ENCODE peak calls at places on chromosome 2, in four cellular contexts. P is astrocyte of the spinal cord; Z is CD4-positive, alpha-beta T cell; L is left ventricle myocardium inferior. H is an unnamed sample.

GRCh38 chr2:37585982-37586621 is 85.3 kb downstream of the CDC42EP3 start:
- DNase-seq in Z (peak), P (peak), L (no peak), H (peak)

GRCh38 chr2:55824554-55825096 is 99.0 kb downstream of the EFEMP1 start:
- DNase-seq in Z (no peak), L (no peak), P (no peak), H (no peak)

GRCh38 chr2:31523871-31524492 is 56.8 kb downstream of the SRD5A2 start:
- DNase-seq in P (peak), Z (peak), L (no peak), H (peak)

GRCh38 chr2:41998789-41999470 is 48.9 kb upstream of the PKDCC start:
- DNase-seq in L (peak), Z (no peak), P (no peak), H (no peak)

GRCh38 chr2:181063696-181064095 is 83.3 kb downstream of the UBE2E3 start:
- DNase-seq in P (no peak), L (no peak), Z (no peak), H (no peak)

GRCh38 chr2:235394278-235394828 is 99.5 kb upstream of the AGAP1 start:
- DNase-seq in Z (no peak), L (no peak), P (peak), H (no peak)

GRCh38 chr2:20525041-20526035 is 78.5 kb downstream of the RHOB start:
- DNase-seq in Z (no peak), L (no peak), P (peak), H (peak)

GRCh38 chr2:3160751-3161330 is 216.8 kb downstream of the EIPR1 start:
- DNase-seq in L (no peak), P (peak), Z (no peak), H (no peak)

GRCh38 chr2:190578158-190579057 is 43.9 kb upstream of the NEMP2 start:
- DNase-seq in L (no peak), P (no peak), Z (no peak), H (no peak)

DNA sequence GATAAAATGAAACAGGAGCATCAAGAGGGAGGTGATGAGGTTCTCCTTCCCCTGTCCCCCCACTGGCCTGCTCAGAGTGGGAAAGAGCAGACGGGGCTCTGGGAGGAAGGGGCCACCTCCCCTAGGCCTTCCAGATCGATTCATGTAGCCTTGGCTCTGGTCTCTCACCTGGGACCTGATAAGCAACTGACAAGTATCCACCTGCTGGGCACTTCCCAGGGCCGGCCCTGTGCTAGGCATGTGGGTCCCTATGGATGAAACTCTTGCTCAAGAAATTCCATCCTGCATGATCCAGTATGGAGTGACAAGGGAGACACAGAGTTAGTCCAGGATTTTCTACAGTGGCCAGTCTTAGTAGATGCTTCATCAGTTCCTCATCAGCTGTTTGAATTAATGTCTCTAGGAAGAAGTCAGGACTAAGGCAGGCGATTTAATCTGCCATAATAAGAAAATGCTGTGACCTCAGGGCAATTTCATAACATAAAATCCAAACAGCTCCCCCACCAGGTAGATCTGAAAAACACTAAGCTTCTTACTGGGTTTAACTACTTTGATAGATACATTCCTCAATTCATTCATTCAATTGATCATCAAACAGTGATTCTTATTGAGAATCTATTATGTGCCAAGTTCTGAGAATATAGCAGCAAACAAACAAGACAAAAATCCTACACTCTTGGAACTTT is 44.7 kb upstream of the ZFP36L2 start:
- DNase-seq in L (no peak), P (no peak), Z (no peak), H (no peak)
- TF ChIP-seq CTCF in L (no peak), P (peak), Z (no peak), H (no peak)

GRCh38 chr2:161243873-161244272 is 64.4 kb upstream of the PSMD14 start:
- DNase-seq in P (no peak), Z (no peak), L (no peak), H (peak)
- TF ChIP-seq CTCF in P (no peak), Z (no peak), L (no peak), H (no peak)

DNA sequence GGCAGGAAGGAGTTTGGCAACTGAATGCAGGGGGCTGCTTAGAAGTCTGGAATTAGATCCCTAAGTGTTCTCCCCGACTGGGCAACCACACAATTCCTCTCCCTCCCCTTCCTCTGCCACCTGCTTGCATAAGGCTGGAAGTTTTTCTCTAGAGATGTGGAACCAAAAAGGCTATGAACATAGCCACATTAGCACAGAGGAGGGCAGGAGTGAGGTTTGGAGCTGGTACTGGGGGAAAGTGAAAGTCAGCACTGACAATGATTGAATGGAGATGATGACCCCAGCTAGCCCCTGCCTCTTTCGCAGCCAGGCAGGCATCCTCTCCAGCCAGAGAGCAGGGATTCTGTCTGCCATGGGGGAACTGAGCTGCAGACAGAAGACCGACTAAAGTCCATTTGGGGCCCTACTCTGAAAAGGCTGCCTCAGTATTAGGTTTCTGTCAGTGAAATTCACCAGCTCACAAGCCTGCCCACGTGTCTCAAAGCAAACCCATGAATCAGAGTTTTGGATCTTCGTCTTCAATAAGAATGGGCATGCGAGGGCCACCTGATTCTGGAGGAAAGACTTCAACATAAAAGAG is 87.9 kb upstream of the ITGA6 start:
- DNase-seq in L (no peak), P (no peak), Z (no peak), H (no peak)
- TF ChIP-seq CTCF in L (peak), P (no peak), Z (no peak), H (no peak)

GRCh38 chr2:241302083-241302482 is 13.4 kb downstream of the HDLBP start:
- DNase-seq in L (no peak), Z (no peak), P (no peak), H (no peak)

GRCh38 chr2:241302759-241303651 is 12.5 kb downstream of the HDLBP start:
- DNase-seq in L (no peak), Z (no peak), P (no peak), H (no peak)

GRCh38 chr2:241296767-241297166 is 18.7 kb downstream of the HDLBP start:
- DNase-seq in Z (no peak), L (no peak), P (no peak), H (no peak)

GRCh38 chr2:241298554-241299165 is 16.8 kb downstream of the HDLBP start:
- DNase-seq in P (no peak), Z (no peak), L (no peak), H (no peak)

DNA sequence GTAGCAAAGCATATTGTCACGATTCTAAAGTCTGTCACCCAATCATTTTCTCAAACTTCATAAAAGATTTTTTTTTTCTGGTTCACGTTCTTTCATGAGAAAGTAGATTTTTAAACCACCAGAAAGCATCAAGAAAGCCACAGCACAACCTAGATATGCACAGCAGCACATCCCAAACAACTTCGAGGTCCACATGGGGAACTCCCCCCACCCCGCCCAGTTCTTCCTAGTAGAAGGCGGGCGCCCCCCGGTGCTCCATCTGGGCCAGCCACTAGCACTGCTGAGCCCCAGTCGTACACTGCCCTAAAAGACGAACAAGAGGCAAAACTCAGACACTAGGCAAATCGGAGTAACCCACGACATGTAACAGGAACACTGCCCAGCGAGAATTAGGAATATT is 15.5 kb downstream of the HDLBP start:
- DNase-seq in P (no peak), Z (peak), L (no peak), H (no peak)
- TF ChIP-seq CTCF in P (no peak), Z (peak), L (no peak), H (no peak)

DNA sequence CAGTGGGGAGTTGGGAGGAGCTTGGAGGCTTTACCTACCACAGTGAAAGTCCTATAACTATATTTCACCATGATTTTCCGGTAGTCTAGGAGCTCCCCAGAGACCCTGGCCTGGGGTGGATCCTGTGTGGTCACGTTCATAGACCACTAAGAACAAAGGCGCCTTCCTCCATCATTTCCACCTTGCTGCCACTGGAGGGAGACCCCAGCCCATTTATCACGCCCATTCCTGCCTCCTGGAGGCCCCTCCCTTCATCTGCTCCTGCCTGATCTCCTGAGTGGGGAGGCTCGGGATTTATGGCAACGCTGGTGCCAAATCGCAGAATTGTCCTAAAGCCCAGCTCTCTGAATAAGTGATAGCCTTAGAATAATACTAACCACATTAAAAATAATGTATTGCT is 507.6 kb upstream of the SPHKAP start:
- DNase-seq in L (no peak), P (peak), Z (no peak), H (no peak)
- TF ChIP-seq CTCF in L (no peak), P (peak), Z (no peak), H (no peak)

DNA sequence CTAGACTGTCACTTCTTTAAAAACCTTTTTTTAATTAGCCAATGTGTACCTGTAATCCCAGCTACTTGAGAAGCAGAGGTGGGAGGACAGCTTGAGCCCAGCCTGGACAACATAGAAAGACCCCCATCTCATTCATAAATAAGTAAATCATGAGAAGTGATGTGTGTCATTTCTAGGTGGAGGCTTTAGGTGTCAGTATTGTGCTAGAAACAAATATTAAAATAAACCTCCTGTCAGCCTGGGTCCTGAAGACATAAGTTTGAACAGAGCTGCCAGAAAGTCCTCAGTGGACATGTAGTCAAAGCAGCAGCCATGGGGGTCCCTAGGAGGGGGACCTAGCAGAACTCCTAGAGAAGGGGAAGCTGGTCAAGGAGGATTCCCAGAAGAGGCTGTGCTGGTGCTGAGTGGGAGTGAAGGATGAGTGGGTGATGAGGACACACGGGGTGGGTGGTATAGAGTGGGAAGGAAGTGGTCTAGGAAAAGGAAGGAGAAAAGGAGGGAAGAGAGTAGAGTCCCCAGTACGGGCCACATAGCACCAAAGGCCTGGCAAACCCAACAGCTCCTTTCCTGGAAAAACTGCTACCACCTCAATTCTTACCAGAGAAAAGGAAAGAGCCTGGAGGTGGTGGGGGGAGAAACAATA is 316.6 kb upstream of the NCKAP5 start:
- DNase-seq in P (peak), L (no peak), Z (no peak), H (peak)
- TF ChIP-seq CTCF in P (no peak), L (peak), Z (no peak), H (no peak)

GRCh38 chr2:112121682-112122254 is 16.4 kb upstream of the FBLN7 start:
- DNase-seq in P (peak), Z (peak), L (no peak), H (peak)

GRCh38 chr2:112118148-112118547 is 20.0 kb upstream of the FBLN7 start:
- DNase-seq in Z (no peak), P (no peak), L (no peak), H (no peak)
- TF ChIP-seq CTCF in Z (no peak), P (peak), L (no peak), H (no peak)

GRCh38 chr2:232860593-232861241 is 9.3 kb upstream of the SNORC start:
- DNase-seq in P (peak), L (no peak), Z (no peak), H (no peak)
- TF ChIP-seq CTCF in P (no peak), L (no peak), Z (no peak), H (no peak)

GRCh38 chr2:240227538-240228428 is 87.3 kb upstream of the OTOS start:
- DNase-seq in P (no peak), Z (no peak), L (no peak), H (no peak)
- TF ChIP-seq CTCF in P (no peak), Z (no peak), L (no peak), H (no peak)

GRCh38 chr2:46169452-46169851 is 127.8 kb upstream of the EPAS1 start:
- DNase-seq in L (no peak), Z (no peak), P (no peak), H (no peak)

GRCh38 chr2:46170011-46170410 is 127.2 kb upstream of the EPAS1 start:
- DNase-seq in Z (no peak), P (no peak), L (no peak), H (no peak)

GRCh38 chr2:46167924-46168323 is 129.3 kb upstream of the EPAS1 start:
- DNase-seq in Z (no peak), P (no peak), L (no peak), H (no peak)

GRCh38 chr2:46165916-46166315 is 131.3 kb upstream of the EPAS1 start:
- DNase-seq in Z (no peak), P (no peak), L (no peak), H (no peak)

DNA sequence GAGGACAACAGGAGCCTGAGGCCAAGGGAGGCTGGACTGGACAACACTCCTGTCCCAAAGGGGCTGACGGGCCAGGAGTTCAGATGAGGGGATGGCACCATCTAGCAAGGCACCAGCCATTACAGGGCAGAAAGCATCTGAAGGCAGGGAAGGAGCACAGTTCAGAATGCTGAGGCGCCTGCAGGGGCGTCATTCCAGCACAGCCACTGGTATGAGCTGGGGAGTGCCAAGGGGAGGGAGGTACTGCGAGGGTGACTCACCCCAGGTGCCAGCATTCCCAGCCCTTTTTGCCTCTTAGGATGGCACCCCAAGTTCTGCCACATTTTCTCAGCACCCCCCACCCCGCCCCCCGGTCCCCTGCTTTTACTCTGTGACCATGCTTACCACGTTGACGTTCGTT is 129.8 kb upstream of the EPAS1 start:
- DNase-seq in L (no peak), Z (no peak), P (no peak), H (no peak)
- TF ChIP-seq CTCF in L (no peak), Z (no peak), P (no peak), H (no peak)